ENCODE peak calls at places on chromosomes 3 and 15, in five cellular contexts. O, P, E, U and F are unnamed samples.

GRCh38 chr3:10622456-10622855 is 117.1 kb upstream of the ATP2B2 start:
- DNase-seq in O (no peak), P (no peak), E (no peak), U (no peak), F (no peak)

GRCh38 chr3:197541756-197542539 is 13.8 kb downstream of the BDH1 start:
- DNase-seq in O (peak; percentile 65), P (no peak), E (no peak), U (no peak), F (peak; percentile 28)

GRCh38 chr15:87777054-87777498 is 479.5 kb downstream of the NTRK3 start:
- DNase-seq in O (no peak), P (no peak), E (no peak), U (no peak), F (no peak)

GRCh38 chr3:45332901-45333407 is 55.4 kb upstream of the LARS2 start:
- DNase-seq in O (peak; percentile 16), P (no peak), E (no peak), U (no peak), F (no peak)

GRCh38 chr3:175193815-175194518 is 334.8 kb downstream of the NAALADL2 start:
- DNase-seq in O (no peak), P (no peak), E (peak; percentile 72), U (no peak), F (peak; percentile 53)

GRCh38 chr15:96054029-96054428 is 276.5 kb upstream of the NR2F2 start:
- DNase-seq in O (no peak), P (no peak), E (no peak), U (no peak), F (no peak)

GRCh38 chr3:9553021-9553948 is at the start of gene LHFPL4:
- DNase-seq in O (peak; percentile 31), P (no peak), E (no peak), U (no peak), F (peak; percentile 12)

GRCh38 chr15:52228928-52229327 is 37.7 kb upstream of the GNB5 start:
- DNase-seq in O (no peak), P (no peak), E (peak; percentile 83), U (no peak), F (peak; percentile 85)

GRCh38 chr15:50707878-50708427 is 21.4 kb upstream of the TRPM7 start:
- DNase-seq in O (no peak), P (no peak), E (no peak), U (no peak), F (no peak)

GRCh38 chr3:48656841-48657281 is 5.8 kb downstream of the CELSR3 start:
- DNase-seq in O (no peak), P (no peak), E (no peak), U (no peak), F (no peak)